ENCODE peak calls at places on chromosome 20, in seven cellular contexts. One of them, this sample, is unnamed.

GRCh38 chr20:37308098-37309050 is 18.9 kb downstream of the MANBAL start:
- DNase-seq in retina: no peak
- DNase-seq in mucosa of descending colon: no peak
- DNase-seq in NCI-H460: no peak
- DNase-seq in activated naive CD8-positive, alpha-beta T cell treated with anti-CD3 and anti-CD28 coated beads, Interleukin-2, amount 50 U/mL, for 24 hours: no peak
- DNase-seq in stimulated activated CD4-positive, alpha-beta T cell treated with anti-CD3 and anti-CD28 coated beads, TNF-alpha, amount 100 ng/mL, for 24 hours: no peak
- DNase-seq in posterior cingulate gyrus: no peak
- DNase-seq in this sample: no peak

GRCh38 chr20:1185781-1186334 is 1.1 kb upstream of the TMEM74B start:
- DNase-seq in NCI-H460: peak
- DNase-seq in posterior cingulate gyrus: peak
- DNase-seq in stimulated activated CD4-positive, alpha-beta T cell treated with anti-CD3 and anti-CD28 coated beads, TNF-alpha, amount 100 ng/mL, for 24 hours: peak
- DNase-seq in retina: peak
- DNase-seq in activated naive CD8-positive, alpha-beta T cell treated with anti-CD3 and anti-CD28 coated beads, Interleukin-2, amount 50 U/mL, for 24 hours: peak
- DNase-seq in mucosa of descending colon: peak
- DNase-seq in this sample: peak

GRCh38 chr20:15162061-15162740 is 824.8 kb upstream of the FLRT3 start:
- DNase-seq in retina: no peak
- DNase-seq in mucosa of descending colon: peak
- DNase-seq in stimulated activated CD4-positive, alpha-beta T cell treated with anti-CD3 and anti-CD28 coated beads, TNF-alpha, amount 100 ng/mL, for 24 hours: no peak
- DNase-seq in posterior cingulate gyrus: no peak
- DNase-seq in activated naive CD8-positive, alpha-beta T cell treated with anti-CD3 and anti-CD28 coated beads, Interleukin-2, amount 50 U/mL, for 24 hours: no peak
- DNase-seq in NCI-H460: no peak
- DNase-seq in this sample: no peak

GRCh38 chr20:44203161-44203560 is 7.4 kb downstream of the OSER1 start:
- DNase-seq in retina: no peak
- DNase-seq in NCI-H460: no peak
- DNase-seq in stimulated activated CD4-positive, alpha-beta T cell treated with anti-CD3 and anti-CD28 coated beads, TNF-alpha, amount 100 ng/mL, for 24 hours: no peak
- DNase-seq in posterior cingulate gyrus: no peak
- DNase-seq in activated naive CD8-positive, alpha-beta T cell treated with anti-CD3 and anti-CD28 coated beads, Interleukin-2, amount 50 U/mL, for 24 hours: no peak
- DNase-seq in mucosa of descending colon: no peak
- DNase-seq in this sample: no peak

GRCh38 chr20:10381477-10381876 is 52.5 kb downstream of the MKKS start:
- DNase-seq in retina: no peak
- DNase-seq in NCI-H460: no peak
- DNase-seq in stimulated activated CD4-positive, alpha-beta T cell treated with anti-CD3 and anti-CD28 coated beads, TNF-alpha, amount 100 ng/mL, for 24 hours: no peak
- DNase-seq in mucosa of descending colon: no peak
- DNase-seq in activated naive CD8-positive, alpha-beta T cell treated with anti-CD3 and anti-CD28 coated beads, Interleukin-2, amount 50 U/mL, for 24 hours: no peak
- DNase-seq in posterior cingulate gyrus: no peak
- DNase-seq in this sample: no peak

GRCh38 chr20:34544109-34544793 is 14.3 kb upstream of the MAP1LC3A start:
- DNase-seq in stimulated activated CD4-positive, alpha-beta T cell treated with anti-CD3 and anti-CD28 coated beads, TNF-alpha, amount 100 ng/mL, for 24 hours: no peak
- DNase-seq in posterior cingulate gyrus: peak
- DNase-seq in NCI-H460: no peak
- DNase-seq in mucosa of descending colon: peak
- DNase-seq in retina: peak
- DNase-seq in activated naive CD8-positive, alpha-beta T cell treated with anti-CD3 and anti-CD28 coated beads, Interleukin-2, amount 50 U/mL, for 24 hours: peak
- DNase-seq in this sample: no peak

GRCh38 chr20:51333971-51334370 is 208.5 kb downstream of the NFATC2 start:
- DNase-seq in NCI-H460: no peak
- DNase-seq in posterior cingulate gyrus: no peak
- DNase-seq in activated naive CD8-positive, alpha-beta T cell treated with anti-CD3 and anti-CD28 coated beads, Interleukin-2, amount 50 U/mL, for 24 hours: no peak
- DNase-seq in mucosa of descending colon: no peak
- DNase-seq in retina: no peak
- DNase-seq in stimulated activated CD4-positive, alpha-beta T cell treated with anti-CD3 and anti-CD28 coated beads, TNF-alpha, amount 100 ng/mL, for 24 hours: no peak
- DNase-seq in this sample: no peak

GRCh38 chr20:45174434-45175364 is at the start of gene PI3:
- DNase-seq in stimulated activated CD4-positive, alpha-beta T cell treated with anti-CD3 and anti-CD28 coated beads, TNF-alpha, amount 100 ng/mL, for 24 hours: no peak
- DNase-seq in mucosa of descending colon: peak
- DNase-seq in NCI-H460: peak
- DNase-seq in posterior cingulate gyrus: no peak
- DNase-seq in activated naive CD8-positive, alpha-beta T cell treated with anti-CD3 and anti-CD28 coated beads, Interleukin-2, amount 50 U/mL, for 24 hours: no peak
- DNase-seq in retina: no peak
- DNase-seq in this sample: no peak

GRCh38 chr20:10784337-10785183 is 110.8 kb upstream of the JAG1 start:
- DNase-seq in NCI-H460: no peak
- DNase-seq in retina: no peak
- DNase-seq in stimulated activated CD4-positive, alpha-beta T cell treated with anti-CD3 and anti-CD28 coated beads, TNF-alpha, amount 100 ng/mL, for 24 hours: no peak
- DNase-seq in activated naive CD8-positive, alpha-beta T cell treated with anti-CD3 and anti-CD28 coated beads, Interleukin-2, amount 50 U/mL, for 24 hours: no peak
- DNase-seq in mucosa of descending colon: peak
- DNase-seq in posterior cingulate gyrus: no peak
- DNase-seq in this sample: no peak

GRCh38 chr20:20547876-20548266 is 164.6 kb downstream of the RALGAPA2 start:
- DNase-seq in retina: no peak
- DNase-seq in activated naive CD8-positive, alpha-beta T cell treated with anti-CD3 and anti-CD28 coated beads, Interleukin-2, amount 50 U/mL, for 24 hours: no peak
- DNase-seq in mucosa of descending colon: no peak
- DNase-seq in NCI-H460: no peak
- DNase-seq in posterior cingulate gyrus: no peak
- DNase-seq in stimulated activated CD4-positive, alpha-beta T cell treated with anti-CD3 and anti-CD28 coated beads, TNF-alpha, amount 100 ng/mL, for 24 hours: no peak
- DNase-seq in this sample: no peak

GRCh38 chr20:64068381-64069208 is 5.6 kb downstream of the TCEA2 start:
- DNase-seq in activated naive CD8-positive, alpha-beta T cell treated with anti-CD3 and anti-CD28 coated beads, Interleukin-2, amount 50 U/mL, for 24 hours: no peak
- DNase-seq in mucosa of descending colon: no peak
- DNase-seq in NCI-H460: no peak
- DNase-seq in posterior cingulate gyrus: no peak
- DNase-seq in retina: no peak
- DNase-seq in stimulated activated CD4-positive, alpha-beta T cell treated with anti-CD3 and anti-CD28 coated beads, TNF-alpha, amount 100 ng/mL, for 24 hours: no peak
- DNase-seq in this sample: no peak

GRCh38 chr20:33316343-33316742 is 33.3 kb downstream of the BPIFB1 start:
- DNase-seq in mucosa of descending colon: no peak
- DNase-seq in posterior cingulate gyrus: no peak
- DNase-seq in retina: no peak
- DNase-seq in activated naive CD8-positive, alpha-beta T cell treated with anti-CD3 and anti-CD28 coated beads, Interleukin-2, amount 50 U/mL, for 24 hours: no peak
- DNase-seq in NCI-H460: no peak
- DNase-seq in stimulated activated CD4-positive, alpha-beta T cell treated with anti-CD3 and anti-CD28 coated beads, TNF-alpha, amount 100 ng/mL, for 24 hours: no peak
- DNase-seq in this sample: no peak

GRCh38 chr20:38997622-38998021 is 35.5 kb downstream of the DHX35 start:
- DNase-seq in NCI-H460: no peak
- DNase-seq in activated naive CD8-positive, alpha-beta T cell treated with anti-CD3 and anti-CD28 coated beads, Interleukin-2, amount 50 U/mL, for 24 hours: peak
- DNase-seq in retina: no peak
- DNase-seq in stimulated activated CD4-positive, alpha-beta T cell treated with anti-CD3 and anti-CD28 coated beads, TNF-alpha, amount 100 ng/mL, for 24 hours: peak
- DNase-seq in posterior cingulate gyrus: no peak
- DNase-seq in mucosa of descending colon: no peak
- DNase-seq in this sample: no peak

GRCh38 chr20:6231551-6231950 is 108.7 kb upstream of the FERMT1 start:
- DNase-seq in activated naive CD8-positive, alpha-beta T cell treated with anti-CD3 and anti-CD28 coated beads, Interleukin-2, amount 50 U/mL, for 24 hours: no peak
- DNase-seq in NCI-H460: no peak
- DNase-seq in mucosa of descending colon: no peak
- DNase-seq in stimulated activated CD4-positive, alpha-beta T cell treated with anti-CD3 and anti-CD28 coated beads, TNF-alpha, amount 100 ng/mL, for 24 hours: no peak
- DNase-seq in posterior cingulate gyrus: no peak
- DNase-seq in retina: no peak
- DNase-seq in this sample: no peak

GRCh38 chr20:63359164-63359934 is 1.8 kb downstream of the CHRNA4 start:
- DNase-seq in posterior cingulate gyrus: peak
- DNase-seq in NCI-H460: no peak
- DNase-seq in retina: no peak
- DNase-seq in stimulated activated CD4-positive, alpha-beta T cell treated with anti-CD3 and anti-CD28 coated beads, TNF-alpha, amount 100 ng/mL, for 24 hours: no peak
- DNase-seq in mucosa of descending colon: no peak
- DNase-seq in activated naive CD8-positive, alpha-beta T cell treated with anti-CD3 and anti-CD28 coated beads, Interleukin-2, amount 50 U/mL, for 24 hours: no peak
- DNase-seq in this sample: no peak

GRCh38 chr20:44081888-44082287 is 105.1 kb downstream of the JPH2 start:
- DNase-seq in retina: no peak
- DNase-seq in posterior cingulate gyrus: no peak
- DNase-seq in NCI-H460: no peak
- DNase-seq in stimulated activated CD4-positive, alpha-beta T cell treated with anti-CD3 and anti-CD28 coated beads, TNF-alpha, amount 100 ng/mL, for 24 hours: no peak
- DNase-seq in mucosa of descending colon: no peak
- DNase-seq in activated naive CD8-positive, alpha-beta T cell treated with anti-CD3 and anti-CD28 coated beads, Interleukin-2, amount 50 U/mL, for 24 hours: no peak
- DNase-seq in this sample: no peak

GRCh38 chr20:49870261-49870660 is 45.1 kb downstream of the SPATA2 start:
- DNase-seq in activated naive CD8-positive, alpha-beta T cell treated with anti-CD3 and anti-CD28 coated beads, Interleukin-2, amount 50 U/mL, for 24 hours: no peak
- DNase-seq in stimulated activated CD4-positive, alpha-beta T cell treated with anti-CD3 and anti-CD28 coated beads, TNF-alpha, amount 100 ng/mL, for 24 hours: no peak
- DNase-seq in NCI-H460: no peak
- DNase-seq in mucosa of descending colon: no peak
- DNase-seq in posterior cingulate gyrus: no peak
- DNase-seq in retina: no peak
- DNase-seq in this sample: no peak

GRCh38 chr20:10263385-10264165 is 44.9 kb downstream of the SNAP25 start:
- DNase-seq in retina: no peak
- DNase-seq in mucosa of descending colon: no peak
- DNase-seq in stimulated activated CD4-positive, alpha-beta T cell treated with anti-CD3 and anti-CD28 coated beads, TNF-alpha, amount 100 ng/mL, for 24 hours: no peak
- DNase-seq in posterior cingulate gyrus: no peak
- DNase-seq in NCI-H460: no peak
- DNase-seq in activated naive CD8-positive, alpha-beta T cell treated with anti-CD3 and anti-CD28 coated beads, Interleukin-2, amount 50 U/mL, for 24 hours: no peak
- DNase-seq in this sample: no peak

This sample was measured in SK-N-DZ.